ENCODE peak calls at places on chromosomes 6 and 20, in four cellular contexts. One of them, this sample, is unnamed.

GRCh38 chr20:56373942-56374341 is 15.2 kb downstream of the FAM210B start:
- DNase-seq in heart left ventricle: no peak
- DNase-seq in fibroblast of lung: peak
- DNase-seq in CD4-positive, alpha-beta T cell: no peak
- DNase-seq in this sample: no peak

GRCh38 chr6:142079130-142079529 is 53.6 kb upstream of the GJE1 start:
- DNase-seq in fibroblast of lung: no peak
- DNase-seq in heart left ventricle: no peak
- DNase-seq in CD4-positive, alpha-beta T cell: no peak
- DNase-seq in this sample: no peak

GRCh38 chr6:136784910-136785746 is 7.1 kb downstream of the MAP3K5 start:
- DNase-seq in CD4-positive, alpha-beta T cell: peak
- DNase-seq in heart left ventricle: peak
- DNase-seq in fibroblast of lung: peak
- DNase-seq in this sample: no peak

GRCh38 chr6:29112135-29112534 is 4.3 kb downstream of the OR2J3 start:
- DNase-seq in fibroblast of lung: no peak
- DNase-seq in heart left ventricle: no peak
- DNase-seq in CD4-positive, alpha-beta T cell: no peak
- DNase-seq in this sample: no peak

GRCh38 chr6:118350881-118351430 is 197.1 kb upstream of the PLN start:
- DNase-seq in CD4-positive, alpha-beta T cell: no peak
- DNase-seq in heart left ventricle: no peak
- DNase-seq in fibroblast of lung: peak
- DNase-seq in this sample: no peak

GRCh38 chr20:40532103-40532502 is 156.9 kb downstream of the MAFB start:
- DNase-seq in CD4-positive, alpha-beta T cell: no peak
- DNase-seq in heart left ventricle: no peak
- DNase-seq in fibroblast of lung: peak
- DNase-seq in this sample: no peak

GRCh38 chr6:36577298-36577697 is 16.9 kb upstream of the SRSF3 start:
- DNase-seq in CD4-positive, alpha-beta T cell: no peak
- DNase-seq in heart left ventricle: no peak
- DNase-seq in fibroblast of lung: peak
- DNase-seq in this sample: no peak

GRCh38 chr20:58019027-58019849 is 209.2 kb downstream of the ANKRD60 start:
- DNase-seq in CD4-positive, alpha-beta T cell: no peak
- DNase-seq in heart left ventricle: no peak
- DNase-seq in fibroblast of lung: no peak
- DNase-seq in this sample: no peak

GRCh38 chr20:48538058-48538825 is 289.6 kb downstream of the PREX1 start:
- DNase-seq in fibroblast of lung: no peak
- DNase-seq in heart left ventricle: no peak
- DNase-seq in CD4-positive, alpha-beta T cell: no peak
- DNase-seq in this sample: no peak

GRCh38 chr20:17613328-17614175 is 43.7 kb downstream of the DSTN start:
- DNase-seq in CD4-positive, alpha-beta T cell: no peak
- DNase-seq in heart left ventricle: no peak
- DNase-seq in fibroblast of lung: no peak
- DNase-seq in this sample: peak

GRCh38 chr20:63369024-63369530 is 7.9 kb upstream of the CHRNA4 start:
- DNase-seq in heart left ventricle: no peak
- DNase-seq in CD4-positive, alpha-beta T cell: no peak
- DNase-seq in fibroblast of lung: no peak
- DNase-seq in this sample: no peak

GRCh38 chr20:63368151-63368550 is 7.0 kb upstream of the CHRNA4 start:
- DNase-seq in heart left ventricle: no peak
- DNase-seq in fibroblast of lung: no peak
- DNase-seq in CD4-positive, alpha-beta T cell: no peak
- DNase-seq in this sample: no peak

GRCh38 chr20:63365601-63366509 is 4.7 kb upstream of the CHRNA4 start:
- DNase-seq in CD4-positive, alpha-beta T cell: no peak
- DNase-seq in fibroblast of lung: no peak
- DNase-seq in heart left ventricle: no peak
- DNase-seq in this sample: no peak

GRCh38 chr20:63366658-63367360 is 5.7 kb upstream of the CHRNA4 start:
- DNase-seq in heart left ventricle: no peak
- DNase-seq in CD4-positive, alpha-beta T cell: no peak
- DNase-seq in fibroblast of lung: no peak
- DNase-seq in this sample: no peak

DNA sequence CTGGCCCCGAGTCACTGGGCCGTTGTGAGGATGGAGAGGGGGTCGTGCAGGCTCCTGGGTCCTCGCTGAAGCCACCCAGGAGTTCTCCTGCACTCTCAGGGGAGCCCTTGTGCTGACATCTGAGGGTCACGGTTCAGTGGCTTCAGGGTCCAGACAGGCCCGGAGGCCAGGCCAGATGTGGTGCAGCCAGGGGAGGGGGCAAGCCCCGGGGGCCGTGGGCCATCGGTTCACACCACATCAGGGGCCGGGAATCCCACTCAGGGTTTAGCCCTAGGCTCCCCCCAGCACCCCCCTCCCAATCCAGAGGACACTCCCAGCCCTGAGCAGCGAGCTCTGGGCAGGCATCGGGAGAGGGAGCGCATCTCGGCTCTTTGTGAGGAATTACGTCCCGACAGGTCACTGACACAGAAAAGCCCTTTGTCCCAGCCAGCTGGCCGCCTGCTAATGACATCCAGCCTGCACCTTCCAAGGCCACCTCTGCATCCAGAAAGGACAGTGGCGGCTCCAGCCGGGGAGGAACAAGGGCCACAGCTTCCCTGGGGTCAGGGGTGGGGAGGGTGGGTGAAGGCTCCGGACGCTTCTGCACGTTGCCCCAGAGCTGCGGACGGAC is 6.4 kb upstream of the CHRNA4 start:
- DNase-seq in heart left ventricle: no peak
- DNase-seq in CD4-positive, alpha-beta T cell: no peak
- DNase-seq in fibroblast of lung: no peak
- DNase-seq in this sample: no peak
- TF ChIP-seq CTCF in heart left ventricle: no peak
- TF ChIP-seq CTCF in CD4-positive, alpha-beta T cell: no peak
- TF ChIP-seq CTCF in fibroblast of lung: no peak
- TF ChIP-seq CTCF in this sample: no peak

DNA sequence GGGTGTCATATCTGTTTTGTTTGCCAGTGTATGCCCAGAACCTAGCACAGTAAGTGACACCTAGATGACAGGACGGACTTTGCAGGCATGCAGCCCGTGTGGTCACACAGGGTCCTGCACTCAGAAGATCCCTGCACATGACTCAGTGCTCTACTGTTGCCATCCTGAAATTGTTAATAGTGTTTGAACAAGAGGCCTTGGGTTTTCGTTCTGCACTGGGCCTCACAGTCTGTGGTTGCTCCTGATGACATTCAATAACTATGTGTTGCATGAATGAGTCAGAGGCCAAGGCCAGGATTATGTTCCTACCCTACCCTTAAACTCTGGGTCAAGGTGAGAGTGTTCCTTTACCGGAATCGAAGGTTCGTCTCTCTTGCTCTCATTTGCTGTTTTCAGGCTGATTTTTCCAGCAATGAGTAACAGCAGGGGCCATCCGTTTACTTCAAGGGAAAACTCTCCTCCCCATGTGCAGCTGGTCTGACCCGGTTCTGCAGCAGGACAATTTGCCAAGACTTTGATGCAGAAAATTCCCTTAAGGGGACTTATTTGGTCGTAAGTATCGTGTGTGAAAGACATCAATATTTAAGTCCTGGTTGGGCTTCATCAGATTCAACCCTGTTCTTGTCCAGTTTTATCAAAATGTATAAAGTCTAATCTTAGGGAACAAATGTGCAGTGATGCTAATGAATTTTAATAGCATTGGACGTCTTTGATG is 13.0 kb upstream of the PFDN4 start:
- DNase-seq in CD4-positive, alpha-beta T cell: no peak
- DNase-seq in heart left ventricle: no peak
- DNase-seq in fibroblast of lung: no peak
- DNase-seq in this sample: no peak
- TF ChIP-seq CTCF in CD4-positive, alpha-beta T cell: no peak
- TF ChIP-seq CTCF in heart left ventricle: no peak
- TF ChIP-seq CTCF in fibroblast of lung: peak
- TF ChIP-seq CTCF in this sample: no peak

DNA sequence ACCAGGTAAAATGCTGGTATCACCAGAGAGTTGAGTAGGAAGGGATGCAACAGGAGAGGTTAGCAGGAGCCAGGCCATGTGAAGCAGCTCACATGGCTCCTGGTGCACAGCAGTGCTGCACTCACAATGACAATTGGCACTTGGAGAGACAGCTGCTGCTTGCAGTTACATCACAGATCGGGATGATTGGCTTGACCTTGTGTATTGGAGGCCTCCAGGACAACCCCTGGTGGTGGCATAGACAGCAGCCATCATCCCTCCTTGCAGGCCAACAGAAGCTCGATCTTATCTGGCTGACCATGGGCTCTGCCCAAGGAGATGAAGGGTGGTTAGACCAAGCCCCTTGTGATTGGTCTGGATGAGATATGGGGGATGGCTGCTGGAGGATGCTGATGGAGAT is 73.0 kb downstream of the EYA2 start:
- DNase-seq in fibroblast of lung: no peak
- DNase-seq in heart left ventricle: no peak
- DNase-seq in CD4-positive, alpha-beta T cell: no peak
- DNase-seq in this sample: no peak
- TF ChIP-seq CTCF in fibroblast of lung: no peak
- TF ChIP-seq CTCF in heart left ventricle: no peak
- TF ChIP-seq CTCF in CD4-positive, alpha-beta T cell: no peak
- TF ChIP-seq CTCF in this sample: no peak

DNA sequence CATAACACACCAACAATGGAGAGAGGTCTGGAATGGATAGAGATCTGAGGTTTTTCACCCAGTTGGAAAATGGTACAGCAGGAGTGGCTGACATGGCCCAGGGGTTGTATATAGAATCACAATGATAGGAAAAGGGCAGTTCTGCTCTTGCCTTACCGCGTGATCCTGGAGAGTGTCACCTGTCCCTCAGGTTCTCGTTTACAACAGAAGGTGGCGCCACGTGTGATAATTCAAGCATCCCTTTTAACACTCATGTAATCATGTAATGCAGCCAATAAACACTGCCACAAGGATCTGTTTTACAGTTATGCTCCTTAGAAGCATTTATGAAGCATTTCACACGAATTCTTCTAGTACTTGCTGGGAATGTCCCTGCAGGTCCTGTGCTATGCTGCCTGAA is 12.9 kb upstream of the WFDC2 start:
- DNase-seq in fibroblast of lung: no peak
- DNase-seq in heart left ventricle: no peak
- DNase-seq in CD4-positive, alpha-beta T cell: no peak
- DNase-seq in this sample: no peak
- TF ChIP-seq CTCF in fibroblast of lung: no peak
- TF ChIP-seq CTCF in heart left ventricle: peak
- TF ChIP-seq CTCF in CD4-positive, alpha-beta T cell: no peak
- TF ChIP-seq CTCF in this sample: no peak

GRCh38 chr6:31394381-31394780 is 9.0 kb upstream of the MICA start:
- DNase-seq in CD4-positive, alpha-beta T cell: no peak
- DNase-seq in fibroblast of lung: no peak
- DNase-seq in heart left ventricle: no peak
- DNase-seq in this sample: no peak
- TF ChIP-seq CTCF in CD4-positive, alpha-beta T cell: no peak
- TF ChIP-seq CTCF in fibroblast of lung: no peak
- TF ChIP-seq CTCF in heart left ventricle: no peak
- TF ChIP-seq CTCF in this sample: no peak

GRCh38 chr6:169520104-169520503 is 181.7 kb downstream of the WDR27 start:
- DNase-seq in CD4-positive, alpha-beta T cell: no peak
- DNase-seq in heart left ventricle: no peak
- DNase-seq in fibroblast of lung: peak
- DNase-seq in this sample: no peak
- TF ChIP-seq CTCF in CD4-positive, alpha-beta T cell: no peak
- TF ChIP-seq CTCF in heart left ventricle: no peak
- TF ChIP-seq CTCF in fibroblast of lung: peak
- TF ChIP-seq CTCF in this sample: no peak

DNA sequence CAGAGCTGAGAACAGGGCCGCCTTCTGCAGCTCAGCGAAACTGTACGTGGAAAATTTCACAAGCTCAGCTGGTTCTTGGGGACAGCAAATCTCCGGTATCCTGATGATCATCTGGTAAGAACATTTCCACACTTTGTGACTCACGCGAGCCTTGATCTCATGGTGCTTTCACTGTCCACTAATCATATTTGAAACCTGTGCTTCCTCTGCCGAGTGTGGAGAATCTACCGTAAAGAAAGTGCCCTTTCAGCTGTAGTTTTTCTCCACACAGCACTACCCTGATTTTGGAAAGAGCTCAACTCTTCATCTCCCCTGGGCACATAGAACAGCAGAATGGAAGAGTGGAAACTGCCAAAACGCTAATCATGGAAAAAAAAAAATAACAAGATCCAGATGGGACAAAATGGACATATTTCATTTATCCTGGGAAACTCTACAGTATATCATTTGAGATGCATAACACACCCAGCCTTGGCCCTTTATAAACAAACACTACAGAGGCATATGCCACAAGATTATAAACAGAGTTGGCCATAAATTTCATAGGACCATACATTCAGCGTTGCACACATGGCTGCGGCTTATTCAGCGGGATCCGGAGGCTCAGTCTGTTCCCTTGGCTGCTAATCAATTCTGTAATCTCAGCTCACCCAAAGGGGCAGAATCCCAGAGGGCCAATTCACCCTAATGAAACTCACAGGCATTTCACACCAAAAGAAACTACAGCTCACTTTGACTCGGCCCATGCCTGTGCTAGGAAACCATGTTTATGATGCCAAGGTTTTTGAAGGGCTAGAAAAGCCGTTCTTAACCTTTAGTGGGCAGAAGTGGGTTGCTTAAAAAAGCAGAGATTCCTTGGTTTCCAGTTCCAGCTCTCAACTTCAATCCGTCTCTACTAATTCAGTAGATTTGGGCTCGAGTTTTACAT is 434.6 kb downstream of the HDGFL1 start:
- DNase-seq in fibroblast of lung: peak
- DNase-seq in heart left ventricle: no peak
- DNase-seq in CD4-positive, alpha-beta T cell: no peak
- DNase-seq in this sample: no peak
- TF ChIP-seq CTCF in fibroblast of lung: peak
- TF ChIP-seq CTCF in heart left ventricle: no peak
- TF ChIP-seq CTCF in CD4-positive, alpha-beta T cell: no peak
- TF ChIP-seq CTCF in this sample: no peak

GRCh38 chr6:44333942-44334341 is 8.5 kb upstream of the SPATS1 start:
- DNase-seq in CD4-positive, alpha-beta T cell: no peak
- DNase-seq in fibroblast of lung: no peak
- DNase-seq in heart left ventricle: no peak
- DNase-seq in this sample: no peak

GRCh38 chr6:44333273-44333919 is 9.1 kb upstream of the SPATS1 start:
- DNase-seq in fibroblast of lung: no peak
- DNase-seq in heart left ventricle: no peak
- DNase-seq in CD4-positive, alpha-beta T cell: no peak
- DNase-seq in this sample: no peak

GRCh38 chr6:44332585-44332984 is 9.9 kb upstream of the SPATS1 start:
- DNase-seq in CD4-positive, alpha-beta T cell: no peak
- DNase-seq in heart left ventricle: no peak
- DNase-seq in fibroblast of lung: no peak
- DNase-seq in this sample: no peak

GRCh38 chr6:44338228-44339122 is 4.0 kb upstream of the SPATS1 start:
- DNase-seq in heart left ventricle: peak
- DNase-seq in CD4-positive, alpha-beta T cell: peak
- DNase-seq in fibroblast of lung: peak
- DNase-seq in this sample: peak

GRCh38 chr6:44335631-44336030 is 6.8 kb upstream of the SPATS1 start:
- DNase-seq in CD4-positive, alpha-beta T cell: no peak
- DNase-seq in fibroblast of lung: no peak
- DNase-seq in heart left ventricle: no peak
- DNase-seq in this sample: no peak
- TF ChIP-seq CTCF in CD4-positive, alpha-beta T cell: no peak
- TF ChIP-seq CTCF in fibroblast of lung: no peak
- TF ChIP-seq CTCF in heart left ventricle: no peak
- TF ChIP-seq CTCF in this sample: no peak